ENCODE peak calls at places on chromosome 15, in ten cellular contexts. U is hepatic stellate cell; K is LoVo; G is anterior cingulate cortex; T is CD8-positive, alpha-beta memory T cell; X is iris pigment epithelial cell; E is caudate nucleus; Q is iPS DF 19.7; V is colonic mucosa; I is activated T-cell treated with anti-CD3 and anti-CD28 coated beads, Interleukin-2, amount 50 U/mL, for 72 hours. A is an unnamed sample.

GRCh38 chr15:82585072-82585471 is 44.8 kb upstream of the RPS17 start:
- DNase-seq in U (no peak), K (no peak), G (no peak), T (no peak), X (peak; percentile 53), E (no peak), Q (no peak), V (no peak), I (no peak), A (no peak)

GRCh38 chr15:43493687-43494472 is 924 bp upstream of the TP53BP1 start:
- DNase-seq in U (no peak), K (no peak), G (no peak), T (no peak), X (no peak), E (no peak), Q (no peak), V (no peak), I (no peak), A (no peak)

GRCh38 chr15:91981802-91982201 is 128.3 kb downstream of the SLCO3A1 start:
- DNase-seq in U (no peak), K (no peak), G (no peak), T (no peak), X (no peak), E (no peak), Q (no peak), V (no peak), I (no peak), A (no peak)

GRCh38 chr15:74565381-74566085 is 24.5 kb downstream of the ARID3B start:
- DNase-seq in U (no peak), K (no peak), G (no peak), T (no peak), X (no peak), E (no peak), Q (no peak), V (no peak), I (no peak), A (no peak)

GRCh38 chr15:31268911-31269784 is 57.5 kb upstream of the KLF13 start:
- DNase-seq in U (no peak), K (peak; percentile 61), G (no peak), T (no peak), X (no peak), E (no peak), Q (no peak), V (peak; percentile 63), I (no peak), A (no peak)

GRCh38 chr15:96838088-96838487 is 507.6 kb downstream of the NR2F2 start:
- DNase-seq in U (no peak), K (no peak), G (no peak), T (no peak), X (peak; percentile 18), E (no peak), Q (no peak), V (no peak), I (no peak), A (no peak)

GRCh38 chr15:51403072-51403878 is 61.8 kb downstream of the GLDN start:
- DNase-seq in U (peak; percentile 25), K (peak; percentile 16), G (no peak), T (no peak), X (peak; percentile 47), E (no peak), Q (no peak), V (peak; percentile 19), I (no peak), A (peak; percentile 46)

GRCh38 chr15:90562669-90563068 is 32.9 kb downstream of the CRTC3 start:
- DNase-seq in U (no peak), K (no peak), G (no peak), T (no peak), X (no peak), E (no peak), Q (no peak), V (no peak), I (no peak), A (no peak)

GRCh38 chr15:99453646-99454045 is 112.1 kb upstream of the MEF2A start:
- DNase-seq in U (no peak), K (no peak), G (no peak), T (no peak), X (no peak), E (no peak), Q (no peak), V (no peak), I (no peak), A (no peak)

GRCh38 chr15:93987068-93987467 is 244.3 kb upstream of the MCTP2 start:
- DNase-seq in U (no peak), K (no peak), G (no peak), T (no peak), X (no peak), E (no peak), Q (no peak), V (no peak), I (peak; percentile 52), A (no peak)

GRCh38 chr15:67832965-67833503 is 6.8 kb downstream of the RNU6-1 start:
- DNase-seq in U (no peak), K (no peak), G (no peak), T (no peak), X (no peak), E (no peak), Q (no peak), V (no peak), I (peak; percentile 8), A (no peak)

GRCh38 chr15:83533548-83533947 is 86.4 kb downstream of the SH3GL3 start:
- DNase-seq in U (no peak), K (no peak), G (no peak), T (no peak), X (no peak), E (no peak), Q (no peak), V (no peak), I (no peak), A (no peak)

GRCh38 chr15:98077186-98077585 is 116.7 kb downstream of the ARRDC4 start:
- DNase-seq in U (no peak), K (peak; percentile 46), G (no peak), T (no peak), X (peak; percentile 15), E (peak; percentile 4), Q (no peak), V (peak; percentile 31), I (no peak), A (no peak)

GRCh38 chr15:38012894-38013293 is 78.5 kb downstream of the TMCO5A start:
- DNase-seq in U (no peak), K (no peak), G (no peak), T (no peak), X (no peak), E (no peak), Q (no peak), V (no peak), I (no peak), A (no peak)

GRCh38 chr15:60584355-60585023 is 105.5 kb upstream of the ICE2 start:
- DNase-seq in U (no peak), K (no peak), G (no peak), T (peak; percentile 76), X (peak; percentile 51), E (no peak), Q (no peak), V (no peak), I (no peak), A (no peak)

GRCh38 chr15:74726774-74727164 is 1.4 kb upstream of the CYP1A1 start:
- DNase-seq in U (no peak), K (no peak), G (no peak), T (no peak), X (no peak), E (no peak), Q (no peak), V (no peak), I (no peak), A (no peak)

GRCh38 chr15:74824976-74825375 is 1.5 kb upstream of the CPLX3 start:
- DNase-seq in U (no peak), K (no peak), G (no peak), T (no peak), X (no peak), E (no peak), Q (no peak), V (no peak), I (no peak), A (no peak)

GRCh38 chr15:20346082-20346805 is 195.4 kb downstream of the GOLGA6L6 start:
- DNase-seq in U (peak; percentile 12), K (no peak), G (no peak), T (no peak), X (no peak), E (no peak), Q (no peak), V (no peak), I (no peak), A (no peak)

GRCh38 chr15:74426404-74427281 is 7.1 kb downstream of the SEMA7A start:
- DNase-seq in U (no peak), K (no peak), G (no peak), T (no peak), X (no peak), E (no peak), Q (no peak), V (no peak), I (no peak), A (no peak)

GRCh38 chr15:34588046-34588674 is 4.7 kb upstream of the GOLGA8B start:
- DNase-seq in U (peak; percentile 73), K (peak; percentile 58), G (peak; percentile 43), T (peak; percentile 57), X (peak; percentile 83), E (peak; percentile 52), Q (peak; percentile 50), V (peak; percentile 63), I (peak; percentile 60), A (no peak)

GRCh38 chr15:43346305-43346704 is 15.9 kb upstream of the LCMT2 start:
- DNase-seq in U (no peak), K (no peak), G (no peak), T (no peak), X (no peak), E (no peak), Q (no peak), V (no peak), I (no peak), A (no peak)

GRCh38 chr15:29490747-29491471 is 221.3 kb upstream of the NSMCE3 start:
- DNase-seq in U (no peak), K (no peak), G (no peak), T (no peak), X (no peak), E (no peak), Q (no peak), V (no peak), I (no peak), A (no peak)

GRCh38 chr15:31078461-31078860 is 23.1 kb downstream of the TRPM1 start:
- DNase-seq in U (no peak), K (no peak), G (no peak), T (no peak), X (no peak), E (no peak), Q (no peak), V (no peak), I (no peak), A (no peak)

GRCh38 chr15:62360286-62360685 is 195.2 kb upstream of the C2CD4B start:
- DNase-seq in U (no peak), K (no peak), G (no peak), T (no peak), X (no peak), E (no peak), Q (no peak), V (no peak), I (no peak), A (no peak)

GRCh38 chr15:51349156-51349844 is 7.8 kb downstream of the GLDN start:
- DNase-seq in U (no peak), K (no peak), G (no peak), T (no peak), X (no peak), E (no peak), Q (no peak), V (no peak), I (no peak), A (no peak)

GRCh38 chr15:67010898-67011619 is 54.3 kb upstream of the SMAD3 start:
- DNase-seq in U (no peak), K (no peak), G (no peak), T (no peak), X (peak; percentile 31), E (no peak), Q (no peak), V (no peak), I (no peak), A (peak; percentile 49)

GRCh38 chr15:46654993-46655392 is 1020.2 kb downstream of the SQOR start:
- DNase-seq in U (no peak), K (no peak), G (no peak), T (no peak), X (no peak), E (no peak), Q (no peak), V (no peak), I (no peak), A (no peak)

GRCh38 chr15:77402740-77403379 is 17.0 kb downstream of the PEAK1 start:
- DNase-seq in U (peak; percentile 32), K (no peak), G (no peak), T (no peak), X (peak; percentile 85), E (no peak), Q (no peak), V (no peak), I (peak; percentile 9), A (no peak)